ENCODE peak calls at places on chromosomes 3 and 15, in ten cellular contexts. B is activated gamma-delta T cell treated with Interleukin-2 at 50 U/mL for 16 hours; I is activated naive CD4-positive, alpha-beta T cell; P is iris pigment epithelial cell; G is heart left ventricle; T is activated T-cell treated with anti-CD3 and anti-CD28 coated beads, Interleukin-2, amount 50 U/mL, for 72 hours; X is T-helper 9 cell; J is kidney epithelial cell; O is stimulated activated CD4-positive, alpha-beta T cell treated with anti-CD3 and anti-CD28 coated beads, Interleukin-2, amount 100 ng/mL, for 24 hours; U is stimulated activated CD8-positive, alpha-beta memory T cell treated with anti-CD3 and anti-CD28 coated beads, Interleukin-2, amount 100 ng/mL, for 1 hour. S is an unnamed sample.

GRCh38 chr15:58357529-58358476 is 74.0 kb upstream of the LIPC start:
- DNase-seq in X (no peak), U (no peak), J (no peak), I (no peak), O (peak), T (peak), B (no peak), P (peak), G (no peak), S (no peak)

GRCh38 chr3:194158942-194159439 is 23.0 kb downstream of the HES1 start:
- DNase-seq in P (no peak), U (no peak), J (no peak), G (no peak), I (no peak), T (no peak), O (no peak), B (no peak), X (no peak), S (no peak)

GRCh38 chr15:99433026-99433756 is 132.6 kb upstream of the MEF2A start:
- DNase-seq in U (no peak), P (no peak), I (no peak), X (no peak), G (peak), O (no peak), J (no peak), B (no peak), T (no peak), S (no peak)

GRCh38 chr15:68278345-68279217 is 1.0 kb downstream of the FEM1B start:
- DNase-seq in J (no peak), B (no peak), X (no peak), U (no peak), P (peak), O (peak), G (no peak), T (no peak), I (no peak), S (no peak)

GRCh38 chr3:17384567-17385296 is 357.7 kb downstream of the TBC1D5 start:
- DNase-seq in O (no peak), G (no peak), B (no peak), J (peak), I (no peak), T (no peak), X (no peak), P (peak), U (no peak), S (no peak)

GRCh38 chr3:166606988-166607387 is 769.8 kb upstream of the BCHE start:
- DNase-seq in O (no peak), T (no peak), I (no peak), J (no peak), G (no peak), B (no peak), X (no peak), U (no peak), P (no peak), S (no peak)

GRCh38 chr3:47838503-47838902 is 35.6 kb downstream of the DHX30 start:
- DNase-seq in B (no peak), I (no peak), J (no peak), X (no peak), O (no peak), P (no peak), T (no peak), U (no peak), G (no peak), S (no peak)

GRCh38 chr3:56788506-56788905 is 13.2 kb downstream of the ARHGEF3 start:
- DNase-seq in T (peak), G (no peak), J (no peak), I (no peak), X (no peak), O (no peak), P (no peak), B (no peak), U (no peak), S (no peak)

GRCh38 chr3:52439426-52440248 is 5.3 kb downstream of the SEMA3G start:
- DNase-seq in G (no peak), U (no peak), I (no peak), T (no peak), P (no peak), J (no peak), O (no peak), X (no peak), B (no peak), S (no peak)

GRCh38 chr3:15465876-15466585 is 38.6 kb downstream of the EAF1 start:
- DNase-seq in T (no peak), O (no peak), J (no peak), X (no peak), B (no peak), P (no peak), U (no peak), I (no peak), G (no peak), S (no peak)

GRCh38 chr3:15633766-15634588 is 32.4 kb downstream of the BTD start:
- DNase-seq in T (no peak), G (no peak), J (no peak), I (no peak), U (no peak), B (no peak), P (peak), X (no peak), O (no peak), S (no peak)

GRCh38 chr3:120114376-120114775 is 20.1 kb upstream of the GSK3B start:
- DNase-seq in T (no peak), J (no peak), P (no peak), O (no peak), G (no peak), U (no peak), I (no peak), B (no peak), X (no peak), S (no peak)

GRCh38 chr3:72295974-72296450 is 511.1 kb upstream of the PROK2 start:
- DNase-seq in X (no peak), U (no peak), O (no peak), J (no peak), I (no peak), B (no peak), T (no peak), G (no peak), P (no peak), S (no peak)

GRCh38 chr3:149435936-149436885 is 38.3 kb upstream of the TM4SF4 start:
- DNase-seq in J (no peak), P (no peak), T (no peak), X (no peak), U (no peak), I (no peak), O (no peak), B (no peak), G (no peak), S (no peak)

GRCh38 chr15:58433597-58434333 is 2.0 kb downstream of the LIPC start:
- DNase-seq in P (no peak), I (no peak), T (no peak), O (no peak), B (no peak), G (no peak), J (no peak), X (no peak), U (no peak), S (no peak)

GRCh38 chr3:43523454-43524053 is 98.3 kb downstream of the ANO10 start:
- DNase-seq in T (peak), J (no peak), B (no peak), G (no peak), X (no peak), P (peak), I (no peak), U (no peak), O (no peak), S (no peak)

GRCh38 chr3:32203854-32204253 is 34.6 kb upstream of the CMTM8 start:
- DNase-seq in J (no peak), X (no peak), O (no peak), I (no peak), B (no peak), P (peak), U (no peak), G (no peak), T (no peak), S (no peak)

GRCh38 chr15:41559489-41560177 is 621 bp downstream of the TYRO3 start:
- DNase-seq in T (no peak), U (no peak), J (no peak), G (no peak), I (peak), X (no peak), B (no peak), P (no peak), O (no peak), S (no peak)

GRCh38 chr3:18238721-18239331 is 186.3 kb downstream of the SATB1 start:
- DNase-seq in I (no peak), T (no peak), X (no peak), U (no peak), B (no peak), O (no peak), P (no peak), J (no peak), G (no peak), S (no peak)

GRCh38 chr3:25565807-25566206 is 98.9 kb downstream of the TOP2B start:
- DNase-seq in J (no peak), B (no peak), P (no peak), I (no peak), G (no peak), T (no peak), O (no peak), U (no peak), X (no peak), S (no peak)

GRCh38 chr3:112587336-112587735 is 25.5 kb downstream of the SLC35A5 start:
- DNase-seq in T (no peak), P (peak), B (no peak), X (no peak), I (no peak), J (no peak), U (no peak), G (no peak), O (no peak), S (no peak)

GRCh38 chr3:10882851-10883250 is 66.8 kb downstream of the SLC6A11 start:
- DNase-seq in I (no peak), O (no peak), U (no peak), P (no peak), X (no peak), B (no peak), J (no peak), G (no peak), T (no peak), S (no peak)

GRCh38 chr15:33860749-33861148 is 107.5 kb upstream of the CHRM5 start:
- DNase-seq in I (no peak), O (no peak), T (no peak), B (no peak), P (peak), J (peak), G (no peak), X (no peak), U (no peak), S (no peak)

GRCh38 chr3:43330981-43331380 is 44.6 kb downstream of the SNRK start:
- DNase-seq in X (no peak), P (peak), G (no peak), U (no peak), B (no peak), J (no peak), T (no peak), O (no peak), I (no peak), S (no peak)

GRCh38 chr3:129908417-129908816 is 14.9 kb upstream of the TMCC1 start:
- DNase-seq in J (peak), G (no peak), I (no peak), P (no peak), T (no peak), X (no peak), O (no peak), B (no peak), U (no peak), S (no peak)

GRCh38 chr3:73508330-73508954 is 116.3 kb downstream of the PDZRN3 start:
- DNase-seq in J (no peak), O (peak), I (no peak), G (peak), U (no peak), B (no peak), X (peak), P (peak), T (peak), S (no peak)

GRCh38 chr15:96322401-96323249 is 7.9 kb upstream of the NR2F2 start:
- DNase-seq in T (no peak), B (no peak), X (no peak), P (peak), I (no peak), O (no peak), U (no peak), G (peak), J (no peak), S (no peak)

GRCh38 chr3:18501679-18502343 is 76.7 kb upstream of the SATB1 start:
- DNase-seq in P (no peak), G (no peak), T (peak), U (no peak), I (no peak), B (no peak), O (no peak), X (no peak), J (no peak), S (no peak)

GRCh38 chr15:49620174-49620573 is 444 bp downstream of the FAM227B start:
- DNase-seq in B (no peak), T (no peak), X (no peak), O (no peak), J (no peak), U (no peak), P (peak), I (no peak), G (no peak), S (no peak)